ENCODE peak calls at places on chromosomes 16 and 17, in eight cellular contexts. S is stimulated activated naive B cell treated with anti-CD40 and anti-IgM and Interleukin-4, amounts not matched to agents 10 μg/mL and 1 μg/mL and 100 μg/mL, for 72 hours; N is fibroblast of pulmonary artery; U is SJSA1; Z is stimulated activated CD4-positive, alpha-beta T cell treated with anti-CD3 and anti-CD28 coated beads, Interleukin-12 subunit alpha, Interleukin-12 subunit beta, amount 100 ng/mL, for 24 hours; M is AG04449; D is H54; R is activated CD4-positive, alpha-beta T cell treated with anti-CD3 and anti-CD28 coated beads for 48 hours. K is an unnamed sample.

GRCh38 chr16:82756283-82756599 is 129.5 kb downstream of the CDH13 start:
- DNase-seq in D (no peak), R (no peak), M (no peak), S (no peak), Z (no peak), N (peak; percentile 36), U (no peak), K (no peak)

GRCh38 chr17:47335101-47335936 is 11.6 kb downstream of the EFCAB13 start:
- DNase-seq in R (no peak), N (peak; percentile 29), Z (no peak), U (no peak), S (no peak), D (no peak), M (no peak), K (no peak)

GRCh38 chr17:17737938-17738894 is 57.0 kb downstream of the RAI1 start:
- DNase-seq in D (no peak), N (no peak), S (no peak), Z (no peak), U (peak; percentile 95), R (no peak), M (no peak), K (no peak)

GRCh38 chr17:12624221-12624620 is 41.5 kb upstream of the MYOCD start:
- DNase-seq in R (no peak), S (no peak), D (no peak), U (no peak), Z (no peak), N (peak; percentile 8), M (no peak), K (no peak)

GRCh38 chr16:31105677-31106213 is 2.4 kb upstream of the BCKDK start:
- DNase-seq in M (no peak), D (peak; percentile 84), Z (peak; percentile 83), S (peak; percentile 80), U (peak; percentile 82), R (peak; percentile 90), N (peak; percentile 59), K (peak; percentile 78)

GRCh38 chr17:39576187-39576586 is 31.5 kb downstream of the NEUROD2 start:
- DNase-seq in R (peak; percentile 15), M (no peak), U (no peak), Z (no peak), S (no peak), N (no peak), D (no peak), K (no peak)

GRCh38 chr17:81328925-81329278 is 33.8 kb upstream of the SLC38A10 start:
- DNase-seq in N (no peak), M (no peak), Z (no peak), D (no peak), R (no peak), U (no peak), S (no peak), K (no peak)

GRCh38 chr17:7549401-7550055 is 670 bp downstream of the TNFSF12 start:
- DNase-seq in U (no peak), D (no peak), R (peak; percentile 63), S (no peak), M (no peak), Z (peak; percentile 24), N (no peak), K (no peak)

GRCh38 chr17:8365143-8365542 is 11.4 kb downstream of the KRABD2 start:
- DNase-seq in Z (no peak), R (no peak), S (no peak), D (peak; percentile 65), U (no peak), N (peak; percentile 43), M (no peak), K (no peak)

GRCh38 chr16:69039333-69039941 is 66.0 kb upstream of the HAS3 start:
- DNase-seq in D (no peak), R (no peak), Z (no peak), U (no peak), M (no peak), N (peak; percentile 74), S (no peak), K (no peak)

GRCh38 chr17:39673335-39674081 is 5.3 kb downstream of the PNMT start:
- DNase-seq in N (no peak), S (no peak), M (no peak), Z (no peak), R (no peak), U (no peak), D (no peak), K (no peak)

GRCh38 chr16:22220076-22220453 is 14.0 kb downstream of the EEF2K start:
- DNase-seq in R (no peak), D (no peak), S (no peak), M (no peak), N (peak; percentile 20), Z (no peak), U (no peak), K (no peak)

GRCh38 chr17:48261297-48261880 is 153.8 kb downstream of the SNX11 start:
- DNase-seq in Z (no peak), U (no peak), R (peak; percentile 18), S (no peak), D (peak; percentile 39), M (no peak), N (no peak), K (no peak)

GRCh38 chr16:80803341-80804060 is 897 bp downstream of the CDYL2 start:
- DNase-seq in N (peak; percentile 27), Z (peak; percentile 40), M (no peak), R (peak; percentile 63), S (peak; percentile 17), U (no peak), D (no peak), K (no peak)

GRCh38 chr16:68752602-68753001 is 15.5 kb downstream of the CDH1 start:
- DNase-seq in R (peak; percentile 76), M (no peak), D (no peak), N (no peak), S (no peak), U (no peak), Z (peak; percentile 34), K (no peak)

GRCh38 chr17:75088465-75088895 is 726 bp downstream of the SLC16A5 start:
- DNase-seq in Z (no peak), U (no peak), R (no peak), N (no peak), D (no peak), M (no peak), S (no peak), K (no peak)

GRCh38 chr17:17189559-17189958 is 16.6 kb downstream of the PLD6 start:
- DNase-seq in R (no peak), D (no peak), M (no peak), S (no peak), Z (no peak), N (no peak), U (no peak), K (no peak)

GRCh38 chr17:4739122-4740024 is at the start of the genes CXCL16 and ZMYND15:
- DNase-seq in R (peak; percentile 58), M (no peak), D (peak; percentile 60), N (peak; percentile 20), S (peak; percentile 52), Z (peak; percentile 38), U (no peak), K (no peak)

GRCh38 chr17:7186241-7186640 is 7.1 kb upstream of the ASGR1 start:
- DNase-seq in U (no peak), R (no peak), D (no peak), Z (no peak), M (no peak), S (no peak), N (peak; percentile 16), K (no peak)

GRCh38 chr17:70687421-70687820 is 518.1 kb downstream of the KCNJ2 start:
- DNase-seq in D (no peak), Z (no peak), U (no peak), N (no peak), R (no peak), S (no peak), M (no peak), K (no peak)

GRCh38 chr16:667113-667779 is 686 bp upstream of the RHOT2 start:
- DNase-seq in R (no peak), M (no peak), U (no peak), N (no peak), S (no peak), D (no peak), Z (no peak), K (no peak)

K was measured in GF-D8.